ENCODE peak calls at places on chromosomes 5 and 9, in four cellular contexts. A, T, G and Y are unnamed samples.

GRCh38 chr5:120740989-120741388 is 276.9 kb downstream of the PRR16 start:
- DNase-seq in A (no peak), T (no peak), G (no peak), Y (no peak)

GRCh38 chr5:173714551-173715428 is 98.3 kb upstream of the BOD1 start:
- DNase-seq in A (no peak), T (no peak), G (peak), Y (peak)

GRCh38 chr5:113217619-113218184 is 217.1 kb downstream of the TSSK1B start:
- DNase-seq in A (no peak), T (no peak), G (no peak), Y (no peak)

GRCh38 chr5:66981705-66982387 is 214.8 kb downstream of the CD180 start:
- DNase-seq in A (no peak), T (no peak), G (no peak), Y (no peak)

GRCh38 chr9:100341889-100342288 is 10.9 kb downstream of the TEX10 start:
- DNase-seq in A (no peak), T (no peak), G (no peak), Y (no peak)

GRCh38 chr5:82163459-82164108 is 114.6 kb downstream of the RPS23 start:
- DNase-seq in A (no peak), T (no peak), G (peak), Y (no peak)

GRCh38 chr5:138212828-138213160 is 329 bp downstream of the CDC23 start:
- DNase-seq in A (no peak), T (no peak), G (peak), Y (peak)

GRCh38 chr5:43335681-43336080 is 22.5 kb upstream of the HMGCS1 start:
- DNase-seq in A (no peak), T (no peak), G (no peak), Y (no peak)

GRCh38 chr9:131276107-131276888 is at the start of gene FAM78A:
- DNase-seq in A (peak), T (no peak), G (no peak), Y (peak)

GRCh38 chr5:91311697-91312501 is 71.2 kb downstream of the ARRDC3 start:
- DNase-seq in A (peak), T (peak), G (peak), Y (peak)

GRCh38 chr5:106521701-106522100 is 1149.0 kb downstream of the EFNA5 start:
- DNase-seq in A (no peak), T (no peak), G (peak), Y (no peak)

GRCh38 chr5:86716121-86716520 is 98.4 kb downstream of the COX7C start:
- DNase-seq in A (no peak), T (no peak), G (no peak), Y (no peak)

GRCh38 chr5:175216991-175217390 is 227.0 kb downstream of the DRD1 start:
- DNase-seq in A (no peak), T (peak), G (peak), Y (no peak)

GRCh38 chr9:3473402-3473801 is 52.4 kb downstream of the RFX3 start:
- DNase-seq in A (no peak), T (no peak), G (no peak), Y (no peak)

GRCh38 chr5:168910874-168911273 is 331.7 kb upstream of the PANK3 start:
- DNase-seq in A (no peak), T (no peak), G (no peak), Y (no peak)

GRCh38 chr5:5353681-5354080 is 68.8 kb upstream of the ICE1 start:
- DNase-seq in A (no peak), T (no peak), G (no peak), Y (no peak)

GRCh38 chr5:141875795-141876627 is 2.2 kb downstream of the PCDH1 start:
- DNase-seq in A (no peak), T (no peak), G (no peak), Y (peak)

GRCh38 chr9:127853312-127854168 is 918 bp downstream of the ENG start:
- DNase-seq in A (no peak), T (no peak), G (no peak), Y (peak)

GRCh38 chr5:135834639-135835529 is at the start of gene SLC25A48:
- DNase-seq in A (no peak), T (no peak), G (peak), Y (peak)

GRCh38 chr9:124137009-124137943 is 120.5 kb upstream of the NEK6 start:
- DNase-seq in A (peak), T (no peak), G (peak), Y (no peak)

GRCh38 chr9:27340876-27341540 is 44.1 kb upstream of the EQTN start:
- DNase-seq in A (no peak), T (no peak), G (no peak), Y (no peak)

GRCh38 chr9:117044241-117044640 is 357.1 kb downstream of the TRIM32 start:
- DNase-seq in A (no peak), T (no peak), G (no peak), Y (no peak)

GRCh38 chr9:137757613-137758029 is 120.0 kb upstream of the CACNA1B start:
- DNase-seq in A (peak), T (no peak), G (peak), Y (no peak)

GRCh38 chr9:94740191-94740874 is 13.8 kb downstream of the AOPEP start:
- DNase-seq in A (no peak), T (no peak), G (no peak), Y (peak)

GRCh38 chr5:176596689-176597416 is 13.1 kb downstream of the GPRIN1 start:
- DNase-seq in A (peak), T (no peak), G (no peak), Y (peak)

GRCh38 chr5:54756796-54757402 is 228.5 kb downstream of the ESM1 start:
- DNase-seq in A (no peak), T (no peak), G (peak), Y (no peak)

GRCh38 chr5:89071101-89071940 is 188.3 kb upstream of the MEF2C start:
- DNase-seq in A (no peak), T (no peak), G (no peak), Y (no peak)

GRCh38 chr9:73114058-73114457 is 37.6 kb upstream of the ANXA1 start:
- DNase-seq in A (no peak), T (no peak), G (no peak), Y (no peak)

GRCh38 chr9:20594521-20594920 is 27.8 kb downstream of the MLLT3 start:
- DNase-seq in A (no peak), T (no peak), G (no peak), Y (no peak)

DNA sequence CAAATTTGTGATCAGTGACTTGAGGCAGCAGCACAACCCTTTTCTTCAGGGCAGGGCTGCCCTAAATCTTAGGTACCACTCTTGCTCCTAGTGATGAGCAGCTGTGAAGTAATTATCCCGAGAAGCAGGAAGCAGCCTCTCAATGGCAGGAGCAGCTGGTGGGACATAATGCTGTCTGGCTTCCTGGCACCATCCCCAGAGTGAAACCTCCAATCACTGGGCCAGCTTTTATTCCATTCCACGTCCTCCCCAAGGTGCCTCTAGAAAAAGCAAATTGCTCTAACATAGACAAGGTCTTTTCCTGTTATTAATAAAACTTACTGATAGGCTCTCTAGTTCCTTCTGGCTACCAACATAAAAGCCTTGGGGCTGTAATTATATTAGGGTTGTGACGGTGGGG is 154.0 kb downstream of the FRMD3 start:
- DNase-seq in A (no peak), T (no peak), G (no peak), Y (no peak)
- TF ChIP-seq POLR2A in A (no peak), T (no peak), G (no peak), Y (no peak)

DNA sequence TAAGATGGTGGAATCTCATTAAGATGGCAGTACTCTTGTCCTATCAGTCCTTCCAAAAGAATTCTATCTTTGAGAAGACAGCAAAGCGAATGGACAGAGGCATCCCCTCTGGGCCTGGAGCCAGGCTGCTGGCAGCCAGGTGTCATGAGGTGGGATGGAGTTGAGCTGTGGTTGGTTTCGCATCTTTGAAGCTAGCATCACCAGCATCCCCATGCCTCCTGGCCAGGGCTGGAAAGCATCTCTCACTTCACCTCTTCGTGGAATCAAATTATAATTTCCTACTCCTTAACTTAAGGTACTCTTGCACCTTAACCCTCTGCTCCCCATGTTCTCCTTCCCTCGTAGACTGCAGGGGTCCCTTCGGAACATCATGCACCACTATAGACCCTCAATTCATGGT is 248.3 kb downstream of the GADD45G start:
- DNase-seq in A (no peak), T (peak), G (no peak), Y (no peak)
- TF ChIP-seq POLR2A in A (no peak), T (no peak), G (no peak), Y (no peak)

GRCh38 chr5:33440482-33441240 is at the start of gene TARS1:
- DNase-seq in A (peak), T (peak), G (peak), Y (peak)
- TF ChIP-seq POLR2A in A (peak), T (peak), G (peak), Y (peak)

GRCh38 chr5:65927497-65928340 is 1.3 kb downstream of the ERBIN start:
- DNase-seq in A (peak), T (no peak), G (peak), Y (peak)
- TF ChIP-seq POLR2A in A (no peak), T (no peak), G (no peak), Y (peak)

GRCh38 chr5:139579-140442 is 47.8 kb downstream of the PLEKHG4B start:
- DNase-seq in A (no peak), T (no peak), G (no peak), Y (no peak)
- TF ChIP-seq POLR2A in A (no peak), T (no peak), G (no peak), Y (no peak)

GRCh38 chr9:1332161-1332560 is 282.0 kb downstream of the DMRT2 start:
- DNase-seq in A (no peak), T (no peak), G (no peak), Y (no peak)

GRCh38 chr9:1331546-1331945 is 281.4 kb downstream of the DMRT2 start:
- DNase-seq in A (no peak), T (no peak), G (no peak), Y (no peak)

GRCh38 chr9:1328341-1328740 is 278.2 kb downstream of the DMRT2 start:
- DNase-seq in A (no peak), T (no peak), G (no peak), Y (no peak)
- TF ChIP-seq POLR2A in A (no peak), T (no peak), G (no peak), Y (no peak)

GRCh38 chr9:12764150-12764549 is 10.7 kb upstream of the LURAP1L start:
- DNase-seq in A (no peak), T (no peak), G (peak), Y (no peak)
- TF ChIP-seq POLR2A in A (no peak), T (no peak), G (no peak), Y (no peak)

DNA sequence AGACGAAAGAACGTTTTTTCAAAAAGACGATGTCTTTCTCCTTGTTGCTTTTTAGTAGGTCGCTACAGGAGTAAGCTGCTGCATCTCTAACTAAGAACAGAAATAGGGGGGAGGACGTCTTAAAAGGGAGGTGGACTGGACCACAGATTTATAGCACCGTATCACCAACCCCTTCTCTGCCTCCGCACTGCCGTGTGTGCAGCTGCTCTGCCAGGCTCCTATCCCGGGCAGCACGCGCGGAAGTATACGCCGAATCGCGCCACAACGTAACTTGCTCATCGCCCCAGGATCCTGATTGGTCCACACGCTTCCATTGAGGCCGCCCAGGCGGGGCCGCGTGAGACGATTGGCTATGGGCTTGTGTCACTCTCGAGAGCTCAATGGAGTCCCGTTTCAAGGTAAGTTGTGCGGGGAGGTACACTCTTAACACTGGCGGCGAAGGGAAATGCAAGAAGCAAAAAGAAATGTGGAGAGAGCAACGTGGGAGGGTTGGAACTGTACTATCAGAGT is at the start of gene ELAVL2:
- DNase-seq in A (peak), T (peak), G (peak), Y (peak)
- TF ChIP-seq POLR2A in A (no peak), T (no peak), G (no peak), Y (no peak)

GRCh38 chr5:69313428-69313827 is 19.2 kb downstream of the CCDC125 start:
- DNase-seq in A (no peak), T (no peak), G (no peak), Y (no peak)
- TF ChIP-seq POLR2A in A (no peak), T (no peak), G (no peak), Y (no peak)